ENCODE peak calls at places on chromosomes 3 and 15, in eight cellular contexts. T is ovary, I is A549, K is heart left ventricle, E is H54, O is breast epithelium, R is IMR-90, M is transverse colon. L is an unnamed sample.
A peak's percentile ranks its signal among the peaks of the same experiment; 100 is the strongest.

GRCh38 chr3:42556089-42556632 is 25.6 kb downstream of the SEC22C start:
- DNase-seq in T (no peak), I (no peak), K (no peak), E (no peak), O (no peak), R (no peak), M (no peak), L (no peak)

GRCh38 chr15:29035571-29036285 is 150.0 kb downstream of the APBA2 start:
- DNase-seq in T (no peak), I (no peak), K (no peak), E (no peak), O (no peak), R (no peak), M (no peak), L (no peak)

GRCh38 chr3:45554001-45554691 is 40.4 kb upstream of the LIMD1 start:
- DNase-seq in T (no peak), I (no peak), K (no peak), E (no peak), O (no peak), R (peak; percentile 88), M (peak; percentile 73), L (no peak)

GRCh38 chr3:111610612-111611054 is 15.5 kb upstream of the ZBED2 start:
- DNase-seq in T (no peak), I (no peak), K (no peak), E (no peak), O (no peak), R (no peak), M (no peak), L (no peak)

GRCh38 chr3:4719011-4719649 is 226.0 kb downstream of the ITPR1 start:
- DNase-seq in T (no peak), I (no peak), K (no peak), E (no peak), O (no peak), R (peak; percentile 67), M (no peak), L (no peak)

GRCh38 chr3:180888992-180889560 is 23.4 kb upstream of the FXR1 start:
- DNase-seq in T (no peak), I (no peak), K (no peak), E (no peak), O (no peak), R (no peak), M (no peak), L (no peak)

GRCh38 chr15:78570710-78571109 is 5.4 kb downstream of the CHRNA5 start:
- DNase-seq in T (no peak), I (peak; percentile 30), K (no peak), E (no peak), O (no peak), R (no peak), M (no peak), L (no peak)

GRCh38 chr3:97037294-97037943 is 223.0 kb downstream of the EPHA6 start:
- DNase-seq in T (no peak), I (no peak), K (no peak), E (no peak), O (no peak), R (no peak), M (no peak), L (no peak)

GRCh38 chr3:112675943-112676530 is 35.1 kb upstream of the CCDC80 start:
- DNase-seq in T (no peak), I (no peak), K (no peak), E (no peak), O (no peak), R (no peak), M (no peak), L (no peak)

GRCh38 chr3:197398301-197398878 is 100.0 kb upstream of the DLG1 start:
- DNase-seq in T (no peak), I (no peak), K (no peak), E (no peak), O (no peak), R (no peak), M (no peak), L (no peak)

GRCh38 chr3:193830791-193831191 is 237.8 kb downstream of the OPA1 start:
- DNase-seq in T (no peak), I (no peak), K (no peak), E (no peak), O (no peak), R (no peak), M (no peak), L (no peak)

GRCh38 chr3:196528639-196529233 is 13.6 kb upstream of the SMCO1 start:
- DNase-seq in T (peak; percentile 27), I (peak; percentile 75), K (peak; percentile 91), E (peak; percentile 94), O (no peak), R (peak; percentile 26), M (peak; percentile 79), L (peak; percentile 27)

GRCh38 chr3:136882575-136882974 is 20.6 kb downstream of the NCK1 start:
- DNase-seq in T (no peak), I (no peak), K (no peak), E (no peak), O (no peak), R (no peak), M (no peak), L (no peak)

GRCh38 chr15:60369696-60370095 is 28.1 kb downstream of the ANXA2 start:
- DNase-seq in T (no peak), I (peak; percentile 31), K (no peak), E (no peak), O (no peak), R (no peak), M (no peak), L (no peak)

GRCh38 chr15:60370804-60371700 is 26.7 kb downstream of the ANXA2 start:
- DNase-seq in T (peak; percentile 79), I (peak; percentile 98), K (no peak), E (peak; percentile 71), O (peak; percentile 79), R (peak; percentile 99), M (peak; percentile 73), L (peak; percentile 73)

GRCh38 chr15:60372223-60372622 is 25.6 kb downstream of the ANXA2 start:
- DNase-seq in T (no peak), I (peak; percentile 65), K (no peak), E (no peak), O (no peak), R (no peak), M (no peak), L (no peak)

GRCh38 chr15:60372756-60373155 is 25.0 kb downstream of the ANXA2 start:
- DNase-seq in T (no peak), I (peak; percentile 52), K (no peak), E (no peak), O (no peak), R (no peak), M (no peak), L (no peak)

GRCh38 chr15:60370105-60370803 is 27.5 kb downstream of the ANXA2 start:
- DNase-seq in T (no peak), I (peak; percentile 80), K (no peak), E (no peak), O (no peak), R (no peak), M (no peak), L (no peak)
- TF ChIP-seq POLR2A in T (no peak), I (no peak), K (no peak), E (no peak), O (no peak), R (no peak), M (no peak), L (no peak)

DNA sequence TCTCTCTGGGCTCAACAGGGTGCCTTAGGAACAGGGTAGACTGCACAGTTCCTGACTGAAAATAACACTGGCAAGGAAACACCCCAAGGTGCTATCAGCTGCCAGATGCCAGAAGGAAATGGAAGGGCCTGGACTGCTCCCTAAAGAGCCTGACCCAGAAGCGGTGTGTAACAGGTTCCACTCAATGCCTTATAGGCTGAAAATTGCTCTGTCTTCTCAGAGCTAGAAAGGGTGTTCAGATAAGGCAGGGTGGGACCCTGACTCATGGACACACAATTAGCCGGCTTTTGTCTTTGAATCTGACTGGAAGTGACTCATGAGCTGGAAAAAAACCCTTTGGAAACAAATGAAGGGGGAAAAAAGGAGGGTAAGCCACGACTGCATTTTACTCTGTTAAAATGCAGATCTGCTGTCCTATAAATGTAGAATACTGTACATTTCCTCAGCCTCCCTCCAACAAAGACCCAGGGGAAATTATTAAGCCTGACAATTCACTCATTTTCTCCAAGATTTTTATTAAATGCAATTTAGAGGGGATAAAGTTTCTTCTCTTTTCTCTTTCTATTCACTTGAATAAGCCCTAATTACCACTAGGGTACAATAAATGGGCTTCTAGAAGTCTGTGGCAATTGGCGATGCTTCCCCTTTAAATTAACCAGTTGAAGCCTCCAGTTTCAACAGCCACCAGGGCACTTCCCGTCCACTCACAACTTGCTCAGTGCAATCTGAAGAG is 160.2 kb upstream of the TBL1XR1 start:
- DNase-seq in T (peak; percentile 56), I (peak; percentile 63), K (no peak), E (peak; percentile 65), O (no peak), R (peak; percentile 89), M (peak; percentile 64), L (no peak)
- TF ChIP-seq POLR2A in T (no peak), I (no peak), K (no peak), E (no peak), O (no peak), R (no peak), M (peak; percentile 40), L (no peak)

DNA sequence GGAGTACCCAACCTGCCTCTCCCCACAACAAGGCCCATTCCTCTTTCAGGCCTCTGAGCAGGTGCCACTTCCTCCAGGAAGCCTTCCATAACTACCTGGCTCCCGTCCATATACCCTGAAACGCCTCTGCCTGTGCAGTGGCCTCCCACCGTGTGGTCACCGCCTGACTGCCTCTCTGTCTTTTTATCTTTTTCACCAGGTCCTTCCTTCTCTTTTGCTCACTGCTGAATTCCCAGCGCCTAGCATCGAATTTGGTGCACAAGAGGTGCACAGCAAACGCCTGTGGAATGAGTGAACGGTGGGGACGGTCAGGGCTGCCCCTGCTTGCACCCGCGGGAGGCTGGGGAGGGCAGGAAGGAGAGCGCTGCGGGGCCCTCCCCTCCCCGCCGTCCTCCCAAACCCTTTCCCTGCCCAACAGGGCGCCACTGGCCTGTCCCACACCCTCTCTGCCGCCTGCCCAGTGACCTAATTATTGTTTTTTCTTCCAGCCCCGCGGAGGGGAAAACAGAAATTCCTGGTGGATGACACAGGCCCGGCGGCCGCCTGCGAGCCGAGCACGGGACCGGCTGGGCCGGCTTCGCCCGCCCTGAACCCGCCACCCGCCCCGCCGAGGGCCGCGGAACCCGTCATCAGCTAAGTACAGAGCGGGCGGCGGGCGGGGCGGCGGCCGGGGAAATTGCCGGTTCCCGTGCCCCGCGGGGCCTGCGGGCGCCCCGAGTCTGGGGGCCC is 140.1 kb downstream of the SMAD6 start:
- DNase-seq in T (peak; percentile 91), I (peak; percentile 68), K (peak; percentile 92), E (peak; percentile 89), O (peak; percentile 90), R (peak; percentile 89), M (peak; percentile 83), L (peak; percentile 77)
- TF ChIP-seq POLR2A in T (peak; percentile 32), I (peak; percentile 20), K (peak; percentile 36), E (peak; percentile 9), O (no peak), R (peak; percentile 61), M (no peak), L (no peak)

DNA sequence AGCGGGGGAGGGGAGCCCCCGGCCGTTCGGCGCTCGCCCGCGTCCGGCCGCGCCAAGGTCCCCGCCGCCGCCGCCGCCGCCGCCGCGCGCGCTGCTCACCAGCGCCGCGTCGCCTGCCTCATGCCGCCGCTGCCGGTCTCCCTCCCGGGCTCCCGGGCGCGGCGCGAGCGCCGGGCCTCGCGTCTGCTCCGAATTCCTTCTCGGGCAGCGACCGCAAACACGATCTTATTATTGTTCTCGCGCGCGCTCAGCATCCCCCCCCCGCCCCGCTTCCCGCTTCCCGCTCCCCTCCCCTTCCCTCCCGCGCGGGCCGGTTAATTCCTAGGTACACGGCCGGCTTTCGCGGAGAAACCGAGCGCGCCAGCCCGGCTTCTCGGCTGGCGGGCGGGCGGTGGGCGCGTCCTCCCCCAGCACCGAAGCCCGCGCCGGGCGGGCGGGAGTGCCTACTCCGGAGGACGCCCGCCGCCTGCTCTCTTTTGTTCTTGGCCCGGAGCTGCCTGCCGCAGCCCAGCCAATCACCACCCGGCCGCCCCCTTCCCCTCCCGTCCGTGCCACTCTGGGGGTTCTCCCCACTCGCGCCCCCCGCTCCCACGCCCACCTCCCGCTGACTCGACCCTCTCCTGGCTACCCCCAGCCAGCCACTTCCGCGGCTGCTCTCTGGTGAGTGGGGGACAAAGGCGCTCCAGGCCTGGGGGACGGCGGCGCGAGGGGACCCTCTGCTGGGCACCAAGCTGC is at the start of gene HDGFL3:
- DNase-seq in T (peak; percentile 80), I (peak; percentile 74), K (peak; percentile 76), E (peak; percentile 19), O (peak; percentile 72), R (peak; percentile 39), M (peak; percentile 45), L (peak; percentile 50)
- TF ChIP-seq POLR2A in T (no peak), I (peak; percentile 76), K (peak; percentile 38), E (peak; percentile 51), O (no peak), R (peak; percentile 85), M (no peak), L (no peak)

L was measured in tibial nerve.